ENCODE peak calls at places on chromosomes 3 and 15, in five cellular contexts. K, Q, N, V and H are unnamed samples. For H3K27me3, the result is how much of the 10 kb centered on the place peaks cover.

GRCh38 chr15:77633134-77633912 is 611 bp upstream of the LINGO1 start:
- DNase-seq in K (peak), Q (peak), N (peak), V (peak), H (no peak)

GRCh38 chr15:72057548-72058091 is 60.3 kb downstream of the MYO9A start:
- DNase-seq in K (no peak), Q (no peak), N (no peak), V (no peak), H (no peak)

GRCh38 chr3:9861201-9861600 is 17.4 kb upstream of the RPUSD3 start:
- DNase-seq in K (no peak), Q (no peak), N (no peak), V (no peak), H (no peak)

GRCh38 chr15:57003418-57003817 is 85.0 kb downstream of the TCF12 start:
- DNase-seq in K (peak), Q (no peak), N (no peak), V (no peak), H (no peak)

GRCh38 chr3:138949002-138949418 is 2.0 kb downstream of the FOXL2NB start:
- DNase-seq in K (no peak), Q (peak), N (no peak), V (no peak), H (no peak)

GRCh38 chr15:59174846-59175831 is 31.5 kb upstream of the LDHAL6B start:
- DNase-seq in K (peak), Q (peak), N (peak), V (peak), H (peak)

GRCh38 chr15:73965094-73965729 is 26.9 kb downstream of the STOML1 start:
- DNase-seq in K (no peak), Q (no peak), N (no peak), V (no peak), H (no peak)

GRCh38 chr15:35121611-35122359 is 36.7 kb upstream of the NANOGP8 start:
- DNase-seq in K (no peak), Q (no peak), N (no peak), V (peak), H (no peak)

GRCh38 chr3:106629215-106629832 is 747.9 kb upstream of the CCDC54 start:
- DNase-seq in K (no peak), Q (no peak), N (no peak), V (no peak), H (no peak)

GRCh38 chr3:184241447-184242296 is 7.1 kb downstream of the ALG3 start:
- DNase-seq in K (no peak), Q (peak), N (peak), V (no peak), H (no peak)

GRCh38 chr3:155312781-155313180 is 19.3 kb upstream of the STRIT1 start:
- DNase-seq in K (no peak), Q (no peak), N (no peak), V (no peak), H (no peak)

GRCh38 chr3:73509812-73510211 is 114.9 kb downstream of the PDZRN3 start:
- DNase-seq in K (no peak), Q (no peak), N (no peak), V (no peak), H (no peak)

DNA sequence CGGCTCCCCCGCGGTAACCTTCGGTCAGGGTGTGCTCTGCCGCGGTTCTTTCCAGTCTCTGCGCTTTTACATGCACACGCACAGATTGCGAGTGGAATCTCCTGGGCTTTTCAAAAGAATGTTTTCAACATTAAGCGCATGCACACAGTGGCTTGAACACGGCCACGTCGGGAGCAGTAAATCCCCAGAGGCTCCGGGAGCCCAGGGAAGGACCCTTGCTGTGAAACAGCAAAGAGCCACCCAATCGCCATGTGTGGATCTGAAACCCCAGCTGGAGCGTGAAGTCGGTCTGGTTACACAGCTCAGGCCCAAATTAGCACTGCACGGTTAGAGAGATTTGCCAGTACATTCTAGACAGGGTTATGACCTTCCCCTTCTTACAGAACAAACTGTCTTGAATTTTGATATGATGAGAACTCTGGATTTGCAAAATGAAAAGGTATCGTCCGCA is 869 bp upstream of the RGMA start:
- DNase-seq in K (no peak), Q (no peak), N (no peak), V (peak), H (no peak)
- H3K4me3 ChIP-seq in K (no peak), Q (peak), N (peak), V (peak), H (no peak)

DNA sequence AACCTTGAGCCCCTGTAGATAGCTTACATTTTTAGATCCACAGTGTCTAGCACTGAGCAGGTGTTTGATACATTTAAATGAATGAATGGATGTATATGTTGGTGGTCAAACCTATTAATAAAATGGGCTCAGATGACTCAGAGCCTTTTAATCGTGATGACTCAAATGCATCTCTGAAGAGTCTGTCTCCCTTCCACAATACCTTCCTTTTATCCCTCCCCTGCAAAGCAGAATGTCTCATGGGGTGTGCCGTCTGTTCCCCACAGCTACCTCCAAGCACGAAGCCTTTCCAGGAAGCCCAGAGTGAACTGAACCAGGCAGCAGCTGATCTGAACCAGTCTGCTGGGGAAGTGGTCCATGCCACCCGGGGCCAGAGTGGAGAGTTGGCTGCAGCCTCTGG is 303.5 kb upstream of the TPM1 start:
- DNase-seq in K (peak), Q (no peak), N (no peak), V (no peak), H (no peak)
- H3K27ac ChIP-seq in K (peak), Q (no peak), N (no peak), V (no peak), H (no peak)

GRCh38 chr15:45114751-45115085 is 592 bp downstream of the DUOXA2 start:
- DNase-seq in K (no peak), Q (no peak), N (no peak), V (no peak), H (no peak)
- H3K27me3 ChIP-seq in K (under half), Q (half or more), N (half or more), V (half or more), H (half or more)

DNA sequence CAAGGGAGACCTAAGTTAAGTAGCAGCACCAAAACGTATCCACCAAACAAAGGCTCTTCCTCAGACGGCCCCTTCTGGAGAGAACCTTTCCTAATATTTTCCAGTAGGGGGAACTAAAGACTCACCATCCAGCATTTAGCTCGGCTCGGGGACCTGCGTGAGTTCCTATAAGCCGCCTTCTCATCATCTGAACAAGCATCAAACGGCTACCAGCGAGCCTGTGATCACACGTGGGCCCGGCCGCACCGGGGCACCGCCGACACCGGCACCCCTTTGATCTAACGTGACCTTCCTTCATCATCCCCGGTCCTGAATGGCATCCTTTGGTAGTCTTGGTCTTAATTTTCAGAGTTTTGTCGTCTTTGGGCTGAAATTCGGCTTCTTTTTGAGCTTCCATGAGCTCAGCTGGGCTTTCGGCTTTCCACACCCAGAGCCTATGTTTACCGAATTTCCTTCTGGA is 1.4 kb upstream of the ROBO2 start:
- DNase-seq in K (peak), Q (peak), N (peak), V (peak), H (no peak)
- H3K4me3 ChIP-seq in K (peak), Q (peak), N (peak), V (peak), H (no peak)

DNA sequence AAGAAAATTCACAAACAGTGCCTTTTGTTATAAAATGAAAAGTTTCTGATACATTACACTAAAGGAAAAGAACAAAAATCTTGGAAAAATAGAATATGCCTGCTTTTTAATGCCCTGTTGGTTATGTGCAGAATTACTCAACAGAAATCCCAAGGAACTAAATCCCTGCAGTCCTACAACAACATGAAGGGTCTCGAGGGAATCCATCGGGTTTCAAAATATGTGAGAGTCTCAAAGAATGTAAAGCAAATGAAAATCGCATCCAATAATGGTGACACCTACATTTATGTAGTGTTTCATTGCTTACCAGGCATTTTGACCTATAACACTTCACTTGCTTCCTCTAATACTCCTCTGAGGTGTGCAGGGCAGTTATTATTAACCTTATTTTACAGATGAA is 411.4 kb downstream of the FOXP1 start:
- DNase-seq in K (no peak), Q (no peak), N (no peak), V (no peak), H (no peak)
- H3K27ac ChIP-seq in K (no peak), Q (no peak), N (no peak), V (no peak), H (no peak)

GRCh38 chr15:41666353-41666920 is 6.2 kb downstream of the MGA start:
- DNase-seq in K (peak), Q (no peak), N (no peak), V (no peak), H (no peak)

GRCh38 chr15:41675337-41675736 is 15.1 kb downstream of the MGA start:
- DNase-seq in K (no peak), Q (no peak), N (no peak), V (no peak), H (no peak)

GRCh38 chr15:41671656-41672636 is 11.7 kb downstream of the MGA start:
- DNase-seq in K (no peak), Q (no peak), N (no peak), V (no peak), H (no peak)
- H3K27me3 ChIP-seq in K (under half), Q (under half), N (under half), V (under half), H (under half)

GRCh38 chr15:66786222-66786621 is 84.2 kb downstream of the SMAD6 start:
- DNase-seq in K (no peak), Q (no peak), N (no peak), V (no peak), H (no peak)
- H3K4me3 ChIP-seq in K (no peak), Q (no peak), N (no peak), V (no peak), H (no peak)